ENCODE peak calls at places on chromosomes 6 and 20, in eight cellular contexts. B is GM23248; M is sigmoid colon; S is heart left ventricle; U is mammary epithelial cell; V is CD8-positive, alpha-beta T cell; H is PC-3; E is tibial nerve. J is an unnamed sample.

GRCh38 chr6:4583026-4583425 is 193.2 kb upstream of the CDYL start:
- DNase-seq in B (peak), M (no peak), S (no peak), U (no peak), V (no peak), H (no peak), E (no peak), J (no peak)

GRCh38 chr20:43900496-43900895 is 14.2 kb upstream of the TOX2 start:
- DNase-seq in B (no peak), M (no peak), S (no peak), U (no peak), V (no peak), H (no peak), E (no peak), J (no peak)

GRCh38 chr6:13470240-13471140 is 16.9 kb downstream of the GFOD1 start:
- DNase-seq in B (no peak), M (no peak), S (no peak), U (no peak), V (no peak), H (no peak), E (no peak), J (no peak)

GRCh38 chr6:141103246-141103645 is 1029.5 kb upstream of the GJE1 start:
- DNase-seq in B (peak), M (no peak), S (no peak), U (peak), V (no peak), H (peak), E (no peak), J (no peak)

GRCh38 chr6:132122871-132123270 is 171.7 kb upstream of the CCN2 start:
- DNase-seq in B (no peak), M (no peak), S (no peak), U (no peak), V (no peak), H (no peak), E (no peak), J (no peak)

GRCh38 chr20:48603116-48603818 is 224.5 kb downstream of the PREX1 start:
- DNase-seq in B (no peak), M (peak), S (no peak), U (no peak), V (no peak), H (no peak), E (peak), J (no peak)

GRCh38 chr20:38343798-38344701 is 2.2 kb upstream of the LBP start:
- DNase-seq in B (no peak), M (no peak), S (no peak), U (no peak), V (no peak), H (no peak), E (no peak), J (no peak)

GRCh38 chr6:51120016-51120415 is 301.3 kb downstream of the TFAP2B start:
- DNase-seq in B (no peak), M (no peak), S (no peak), U (no peak), V (no peak), H (peak), E (no peak), J (no peak)

GRCh38 chr6:46821348-46821992 is 28.3 kb downstream of the MEP1A start:
- DNase-seq in B (no peak), M (no peak), S (no peak), U (peak), V (no peak), H (no peak), E (no peak), J (no peak)

GRCh38 chr20:63140683-63141433 is 75.1 kb downstream of the YTHDF1 start:
- DNase-seq in B (no peak), M (no peak), S (no peak), U (no peak), V (no peak), H (no peak), E (no peak), J (no peak)

GRCh38 chr6:137740967-137741761 is 125.9 kb upstream of the TNFAIP3 start:
- DNase-seq in B (no peak), M (no peak), S (no peak), U (no peak), V (no peak), H (no peak), E (no peak), J (no peak)

GRCh38 chr20:8132632-8133587 is 844 bp downstream of the PLCB1 start:
- DNase-seq in B (peak), M (peak), S (peak), U (peak), V (no peak), H (no peak), E (peak), J (no peak)

GRCh38 chr6:136051140-136051775 is 198.9 kb downstream of the MTFR2 start:
- DNase-seq in B (no peak), M (no peak), S (no peak), U (no peak), V (no peak), H (no peak), E (no peak), J (no peak)

GRCh38 chr6:49088631-49089030 is 374.4 kb downstream of the MMUT start:
- DNase-seq in B (no peak), M (no peak), S (no peak), U (no peak), V (no peak), H (no peak), E (no peak), J (no peak)

GRCh38 chr6:150887978-150888563 is 22.6 kb downstream of the MTHFD1L start:
- DNase-seq in B (no peak), M (no peak), S (no peak), U (no peak), V (no peak), H (no peak), E (no peak), J (no peak)

GRCh38 chr6:13813621-13814175 is 659 bp downstream of the MCUR1 start:
- DNase-seq in B (peak), M (peak), S (peak), U (peak), V (peak), H (peak), E (no peak), J (peak)

GRCh38 chr20:14568701-14569100 is 231.3 kb upstream of the FLRT3 start:
- DNase-seq in B (no peak), M (no peak), S (no peak), U (no peak), V (no peak), H (no peak), E (no peak), J (no peak)

GRCh38 chr20:19833395-19833794 is 75.3 kb downstream of the RIN2 start:
- DNase-seq in B (no peak), M (no peak), S (no peak), U (no peak), V (no peak), H (no peak), E (no peak), J (no peak)

GRCh38 chr6:34679552-34680255 is 16.9 kb downstream of the ILRUN start:
- DNase-seq in B (peak), M (no peak), S (no peak), U (no peak), V (no peak), H (no peak), E (no peak), J (no peak)

GRCh38 chr20:38985603-38986170 is 23.5 kb downstream of the DHX35 start:
- DNase-seq in B (peak), M (no peak), S (no peak), U (peak), V (no peak), H (peak), E (no peak), J (no peak)

GRCh38 chr6:159062564-159062945 is 17.8 kb upstream of the TAGAP start:
- DNase-seq in B (no peak), M (no peak), S (no peak), U (no peak), V (peak), H (no peak), E (no peak), J (peak)

GRCh38 chr6:116016846-116017545 is 43.7 kb downstream of the FRK start:
- DNase-seq in B (no peak), M (no peak), S (no peak), U (no peak), V (no peak), H (peak), E (no peak), J (no peak)

GRCh38 chr6:116268589-116269293 is 11.0 kb downstream of the TSPYL1 start:
- DNase-seq in B (peak), M (no peak), S (no peak), U (peak), V (no peak), H (peak), E (no peak), J (no peak)

GRCh38 chr20:17881741-17882064 is 86.9 kb downstream of the SNX5 start:
- DNase-seq in B (no peak), M (peak), S (no peak), U (no peak), V (no peak), H (no peak), E (no peak), J (no peak)

GRCh38 chr20:59648720-59649119 is 44.4 kb downstream of the PHACTR3 start:
- DNase-seq in B (no peak), M (peak), S (no peak), U (no peak), V (no peak), H (no peak), E (no peak), J (no peak)

GRCh38 chr6:107485157-107485556 is 4.8 kb upstream of the SOBP start:
- DNase-seq in B (no peak), M (no peak), S (no peak), U (no peak), V (no peak), H (no peak), E (no peak), J (no peak)

GRCh38 chr6:87832025-87832825 is 130.2 kb upstream of the AKIRIN2 start:
- DNase-seq in B (peak), M (no peak), S (no peak), U (peak), V (no peak), H (peak), E (no peak), J (no peak)

GRCh38 chr6:7542065-7542877 is 800 bp downstream of the DSP start:
- DNase-seq in B (peak), M (no peak), S (peak), U (no peak), V (no peak), H (peak), E (no peak), J (no peak)

GRCh38 chr20:63128367-63128766 is 87.6 kb downstream of the YTHDF1 start:
- DNase-seq in B (no peak), M (peak), S (no peak), U (no peak), V (no peak), H (no peak), E (no peak), J (no peak)

GRCh38 chr6:124490123-124490522 is 472.1 kb upstream of the RNF217 start:
- DNase-seq in B (no peak), M (no peak), S (no peak), U (no peak), V (no peak), H (no peak), E (no peak), J (no peak)

GRCh38 chr6:40302856-40303449 is 284.2 kb downstream of the LRFN2 start:
- DNase-seq in B (no peak), M (no peak), S (no peak), U (no peak), V (no peak), H (no peak), E (no peak), J (no peak)

GRCh38 chr20:58028123-58028522 is 200.3 kb downstream of the ANKRD60 start:
- DNase-seq in B (no peak), M (no peak), S (no peak), U (no peak), V (no peak), H (no peak), E (no peak), J (no peak)

GRCh38 chr20:7195704-7196103 is 428.2 kb downstream of the BMP2 start:
- DNase-seq in B (peak), M (no peak), S (no peak), U (peak), V (no peak), H (peak), E (no peak), J (no peak)

GRCh38 chr6:160356074-160356754 is 8.0 kb downstream of the SLC22A3 start:
- DNase-seq in B (no peak), M (no peak), S (no peak), U (no peak), V (no peak), H (no peak), E (no peak), J (no peak)

GRCh38 chr6:29926795-29927427 is 15.4 kb upstream of the HLA-A start:
- DNase-seq in B (peak), M (peak), S (peak), U (peak), V (peak), H (no peak), E (peak), J (peak)

GRCh38 chr6:41055149-41055548 is 2.1 kb downstream of the APOBEC2 start:
- DNase-seq in B (no peak), M (no peak), S (peak), U (no peak), V (no peak), H (no peak), E (no peak), J (no peak)

GRCh38 chr6:129699661-129700060 is 10.3 kb downstream of the ARHGAP18 start:
- DNase-seq in B (no peak), M (no peak), S (no peak), U (no peak), V (no peak), H (no peak), E (no peak), J (no peak)
- H3K27ac ChIP-seq in B (no peak), M (no peak), S (no peak), U (no peak), V (no peak), H (no peak), E (no peak), J (no peak)

GRCh38 chr6:36908758-36909157 is 23.0 kb downstream of the C6orf89 start:
- DNase-seq in B (no peak), M (no peak), S (no peak), U (no peak), V (no peak), H (no peak), E (no peak), J (no peak)
- H3K27ac ChIP-seq in B (no peak), M (peak), S (peak), U (no peak), V (no peak), H (no peak), E (no peak), J (no peak)

GRCh38 chr6:148698671-148699180 is 48.1 kb upstream of the UST start:
- DNase-seq in B (no peak), M (no peak), S (no peak), U (no peak), V (no peak), H (no peak), E (no peak), J (no peak)

GRCh38 chr6:148689168-148689567 is 57.7 kb upstream of the UST start:
- DNase-seq in B (no peak), M (no peak), S (no peak), U (no peak), V (no peak), H (no peak), E (no peak), J (no peak)

GRCh38 chr6:148697895-148698440 is 48.9 kb upstream of the UST start:
- DNase-seq in B (no peak), M (no peak), S (no peak), U (no peak), V (no peak), H (no peak), E (no peak), J (no peak)

DNA sequence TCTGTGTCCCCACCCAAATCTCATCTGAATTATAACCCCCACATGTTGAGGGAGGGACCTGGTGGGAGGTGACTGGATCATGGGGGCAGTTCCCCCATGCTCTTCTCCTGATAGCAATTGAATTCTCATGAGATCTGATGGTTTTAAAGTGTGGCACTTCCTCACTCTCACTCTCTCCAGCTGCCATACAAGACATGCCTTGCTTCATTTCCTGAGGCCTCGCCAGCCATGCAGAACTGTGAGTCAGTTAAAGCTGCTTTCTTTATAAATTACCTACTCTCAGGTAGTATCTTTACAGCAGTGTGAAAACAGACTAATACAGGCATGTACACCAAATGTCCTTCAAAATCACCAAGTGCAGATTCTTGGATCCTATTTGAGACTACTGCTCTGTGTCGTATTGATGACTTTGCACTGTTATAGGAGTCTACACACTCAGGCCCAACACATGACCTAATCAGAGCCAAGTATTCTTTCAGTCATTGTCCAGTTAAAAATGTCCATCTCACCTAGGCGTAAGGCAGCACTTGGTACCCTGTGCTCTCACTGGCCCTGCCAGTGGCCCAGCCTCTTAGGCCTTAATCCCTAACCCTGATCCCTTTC is 52.8 kb upstream of the UST start:
- DNase-seq in B (peak), M (no peak), S (no peak), U (no peak), V (no peak), H (no peak), E (no peak), J (no peak)
- H3K27ac ChIP-seq in B (no peak), M (no peak), S (no peak), U (no peak), V (no peak), H (no peak), E (no peak), J (no peak)

DNA sequence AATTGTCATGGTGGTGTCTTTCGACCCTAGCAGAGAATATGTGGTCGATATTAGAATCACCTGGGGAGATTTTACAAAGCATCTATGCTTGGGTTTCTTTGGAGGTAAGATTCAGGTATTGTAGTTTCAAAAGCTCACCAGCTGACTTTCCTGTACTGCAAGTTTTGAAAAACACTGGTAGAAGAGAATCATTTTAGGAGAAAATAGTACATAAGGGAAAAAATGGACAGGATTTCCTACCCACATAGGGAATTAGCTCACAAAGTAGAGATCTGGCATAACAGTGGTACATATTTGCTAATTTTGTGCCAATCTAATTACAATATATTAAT is 27.4 kb upstream of the ABT1 start:
- DNase-seq in B (no peak), M (no peak), S (no peak), U (peak), V (no peak), H (no peak), E (no peak), J (no peak)
- H3K27ac ChIP-seq in B (peak), M (peak), S (no peak), U (no peak), V (peak), H (peak), E (peak), J (no peak)

GRCh38 chr20:36155629-36155971 is 1.1 kb downstream of the EPB41L1 start:
- DNase-seq in B (no peak), M (no peak), S (no peak), U (no peak), V (no peak), H (no peak), E (no peak), J (no peak)

GRCh38 chr20:36153754-36154695 is 515 bp upstream of the EPB41L1 start:
- DNase-seq in B (peak), M (peak), S (peak), U (peak), V (peak), H (peak), E (peak), J (peak)

GRCh38 chr20:36157610-36158009 is 3.1 kb downstream of the EPB41L1 start:
- DNase-seq in B (no peak), M (no peak), S (no peak), U (no peak), V (no peak), H (no peak), E (no peak), J (no peak)

GRCh38 chr20:36154696-36155628 is at the start of gene EPB41L1:
- DNase-seq in B (peak), M (peak), S (peak), U (no peak), V (no peak), H (peak), E (no peak), J (no peak)

GRCh38 chr20:36155991-36156390 is 1.5 kb downstream of the EPB41L1 start:
- DNase-seq in B (no peak), M (no peak), S (no peak), U (no peak), V (no peak), H (no peak), E (no peak), J (no peak)
- H3K27ac ChIP-seq in B (no peak), M (no peak), S (peak), U (no peak), V (no peak), H (no peak), E (peak), J (no peak)

GRCh38 chr6:130996635-130997034 is 66.4 kb downstream of the EPB41L2 start:
- DNase-seq in B (no peak), M (no peak), S (no peak), U (no peak), V (no peak), H (no peak), E (no peak), J (no peak)

GRCh38 chr6:130997061-130997753 is 65.8 kb downstream of the EPB41L2 start:
- DNase-seq in B (peak), M (no peak), S (no peak), U (no peak), V (no peak), H (no peak), E (no peak), J (no peak)

GRCh38 chr6:130995783-130996447 is 67.1 kb downstream of the EPB41L2 start:
- DNase-seq in B (no peak), M (no peak), S (no peak), U (no peak), V (no peak), H (peak), E (no peak), J (no peak)

GRCh38 chr6:130993292-130993765 is 69.7 kb downstream of the EPB41L2 start:
- DNase-seq in B (no peak), M (no peak), S (no peak), U (no peak), V (no peak), H (no peak), E (no peak), J (no peak)

GRCh38 chr6:130994319-130995097 is 68.5 kb downstream of the EPB41L2 start:
- DNase-seq in B (no peak), M (no peak), S (no peak), U (no peak), V (no peak), H (no peak), E (no peak), J (no peak)
- H3K27ac ChIP-seq in B (no peak), M (no peak), S (no peak), U (no peak), V (no peak), H (no peak), E (no peak), J (no peak)

DNA sequence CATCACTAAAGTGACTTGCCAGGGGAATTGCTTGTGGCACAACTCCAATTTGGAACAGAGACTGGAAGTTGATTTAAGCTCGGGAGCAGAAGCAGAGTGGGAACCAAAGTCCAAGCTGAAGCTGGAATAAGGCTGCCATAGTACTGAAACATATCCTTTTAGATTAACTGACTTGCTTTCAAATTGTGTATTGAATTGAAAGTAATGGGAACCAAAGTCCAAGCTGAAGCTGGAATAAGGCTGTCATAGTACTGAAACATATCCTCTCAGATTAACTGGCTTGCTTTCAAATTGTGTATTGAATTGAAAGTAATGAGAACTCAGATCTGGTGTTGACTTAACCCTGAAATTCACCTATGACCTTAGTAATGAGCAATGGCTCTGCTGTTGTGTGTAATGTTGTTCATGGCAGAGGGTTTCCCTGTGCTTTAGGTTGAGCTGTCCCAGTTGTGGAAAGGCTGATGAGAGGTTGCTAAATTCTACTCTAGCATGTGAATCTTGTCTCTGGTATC is 40.2 kb downstream of the CENPW start:
- DNase-seq in B (no peak), M (no peak), S (no peak), U (no peak), V (no peak), H (no peak), E (no peak), J (no peak)
- H3K27ac ChIP-seq in B (no peak), M (no peak), S (no peak), U (no peak), V (no peak), H (no peak), E (no peak), J (no peak)

GRCh38 chr6:26243132-26243531 is 121.9 kb upstream of the BTN3A2 start:
- DNase-seq in B (no peak), M (no peak), S (no peak), U (peak), V (no peak), H (peak), E (no peak), J (no peak)
- H3K27ac ChIP-seq in B (no peak), M (no peak), S (no peak), U (no peak), V (no peak), H (no peak), E (no peak), J (no peak)